ENCODE peak calls at places on chromosomes 2 and 18, in four cellular contexts. A is SK-N-SH, U is K562, M is HepG2. N is an unnamed sample.

GRCh38 chr2:160664603-160665145 is 171.1 kb upstream of the RBMS1 start:
- DNase-seq in A (no peak), U (no peak), M (no peak), N (no peak)

GRCh38 chr2:242002944-242003343 is 133.4 kb downstream of the RTP5 start:
- DNase-seq in A (no peak), U (no peak), M (no peak), N (no peak)

GRCh38 chr18:24986611-24987270 is 365.2 kb downstream of the ZNF521 start:
- DNase-seq in U (no peak), A (no peak), M (no peak), N (no peak)

GRCh38 chr2:12044857-12045256 is 298.4 kb downstream of the LPIN1 start:
- DNase-seq in M (no peak), U (no peak), A (no peak), N (peak; percentile 83)

GRCh38 chr2:110804915-110805314 is 72.5 kb downstream of the ACOXL start:
- DNase-seq in A (no peak), M (no peak), U (no peak), N (peak; percentile 66)

GRCh38 chr2:223641062-223641461 is 38.9 kb upstream of the SCG2 start:
- DNase-seq in U (peak; percentile 31), M (no peak), A (peak; percentile 14), N (no peak)

GRCh38 chr2:107669335-107669734 is 157.4 kb upstream of the RGPD4 start:
- DNase-seq in A (peak; percentile 30), U (no peak), M (no peak), N (no peak)

GRCh38 chr18:23556145-23556780 is 30.0 kb downstream of the NPC1 start:
- DNase-seq in M (peak; percentile 96), U (no peak), A (no peak), N (no peak)

GRCh38 chr2:100260712-100261620 is 61.3 kb downstream of the LONRF2 start:
- DNase-seq in M (peak; percentile 60), A (peak; percentile 83), U (peak; percentile 73), N (no peak)

GRCh38 chr2:176454893-176455810 is 185.9 kb downstream of the MTX2 start:
- DNase-seq in A (peak; percentile 64), M (peak; percentile 58), U (peak; percentile 73), N (no peak)

GRCh38 chr2:231397011-231397927 is 1.8 kb downstream of the B3GNT7 start:
- DNase-seq in U (no peak), M (no peak), A (no peak), N (no peak)

GRCh38 chr18:37836071-37836470 is 270.5 kb upstream of the CELF4 start:
- DNase-seq in A (no peak), U (no peak), M (no peak), N (no peak)

GRCh38 chr18:42024131-42024530 is 69.1 kb downstream of the PIK3C3 start:
- DNase-seq in A (no peak), M (no peak), U (no peak), N (peak; percentile 15)

GRCh38 chr18:31680836-31681568 is 3.4 kb downstream of the B4GALT6 start:
- DNase-seq in M (no peak), A (no peak), U (peak; percentile 24), N (no peak)

GRCh38 chr2:144438722-144439508 is 81.0 kb downstream of the ZEB2 start:
- DNase-seq in A (peak; percentile 17), M (no peak), U (no peak), N (no peak)

GRCh38 chr2:43149482-43150107 is 76.8 kb downstream of the ZFP36L2 start:
- DNase-seq in M (no peak), U (no peak), A (no peak), N (no peak)

GRCh38 chr2:86420913-86421312 is 20.3 kb upstream of the KDM3A start:
- DNase-seq in M (no peak), A (no peak), U (no peak), N (no peak)

GRCh38 chr2:208363485-208363884 is 43.1 kb upstream of the PTH2R start:
- DNase-seq in A (no peak), M (no peak), U (no peak), N (peak; percentile 23)

GRCh38 chr2:227774011-227774624 is 28.4 kb downstream of the SCYGR8 start:
- DNase-seq in U (no peak), M (peak; percentile 69), A (peak; percentile 14), N (no peak)

GRCh38 chr2:214075446-214075845 is 335.4 kb upstream of the VWC2L start:
- DNase-seq in U (no peak), M (no peak), A (no peak), N (no peak)

GRCh38 chr2:236628981-236629605 is 59.5 kb downstream of the ACKR3 start:
- DNase-seq in U (no peak), A (no peak), M (no peak), N (no peak)

GRCh38 chr2:112147796-112148195 is 9.6 kb downstream of the FBLN7 start:
- DNase-seq in M (no peak), A (no peak), U (no peak), N (no peak)

GRCh38 chr2:196939381-196939780 is 12.9 kb upstream of the PGAP1 start:
- DNase-seq in U (no peak), A (no peak), M (no peak), N (no peak)

GRCh38 chr2:64202206-64202864 is 58.1 kb upstream of the PELI1 start:
- DNase-seq in U (no peak), A (no peak), M (no peak), N (peak; percentile 45)

GRCh38 chr2:71332413-71332866 is 858 bp downstream of the ZNF638 start:
- DNase-seq in U (no peak), M (no peak), A (no peak), N (no peak)

GRCh38 chr2:192499476-192499875 is 304.7 kb upstream of the TMEFF2 start:
- DNase-seq in M (no peak), U (no peak), A (no peak), N (no peak)

GRCh38 chr2:96185516-96185915 is 23.1 kb downstream of the STARD7 start:
- DNase-seq in U (no peak), A (no peak), M (no peak), N (no peak)

GRCh38 chr2:37585295-37585908 is 86.0 kb downstream of the CDC42EP3 start:
- DNase-seq in M (no peak), U (no peak), A (no peak), N (no peak)

GRCh38 chr2:232645061-232645460 is 11.7 kb downstream of the EFHD1 start:
- DNase-seq in A (no peak), M (no peak), U (no peak), N (no peak)

GRCh38 chr18:53541924-53542323 is 682.5 kb downstream of the MBD2 start:
- DNase-seq in M (no peak), A (no peak), U (no peak), N (no peak)

GRCh38 chr2:65349863-65350262 is 82.5 kb downstream of the SPRED2 start:
- DNase-seq in A (peak; percentile 81), U (peak; percentile 59), M (peak; percentile 65), N (no peak)

GRCh38 chr2:106264203-106264602 is 70.1 kb upstream of the UXS1 start:
- DNase-seq in M (peak; percentile 77), A (no peak), U (no peak), N (no peak)

DNA sequence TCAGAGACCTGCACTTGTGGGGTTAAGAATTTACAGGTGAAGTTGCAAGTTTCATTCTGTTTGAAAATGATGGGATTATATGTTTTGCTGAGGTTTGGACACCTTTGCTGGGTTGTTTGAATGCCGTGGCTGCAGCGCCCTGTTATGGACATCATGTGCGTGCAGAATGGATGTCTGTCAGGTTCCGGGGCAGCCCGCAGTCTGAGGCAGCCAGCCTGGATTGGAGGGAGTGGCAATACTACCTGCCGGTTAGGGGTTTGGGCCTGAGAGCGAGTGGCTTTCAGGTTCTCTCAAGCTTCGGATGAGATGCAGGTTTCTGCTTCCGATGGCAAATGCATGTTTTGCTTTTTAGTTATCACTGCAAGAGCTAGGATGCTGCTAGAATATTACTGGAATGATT is 1.1 kb downstream of the CASP8 start:
- DNase-seq in A (no peak), U (no peak), M (no peak), N (no peak)
- TF ChIP-seq MXI1 in A (no peak), U (no peak), M (no peak), N (no peak)

GRCh38 chr2:8225798-8226197 is 456.1 kb upstream of the ID2 start:
- DNase-seq in A (no peak), M (no peak), U (no peak), N (no peak)

GRCh38 chr2:8225257-8225656 is 456.6 kb upstream of the ID2 start:
- DNase-seq in M (no peak), U (no peak), A (no peak), N (no peak)

GRCh38 chr2:8231909-8232308 is 449.9 kb upstream of the ID2 start:
- DNase-seq in A (no peak), M (no peak), U (no peak), N (no peak)

GRCh38 chr2:8230466-8230865 is 451.4 kb upstream of the ID2 start:
- DNase-seq in A (no peak), M (no peak), U (no peak), N (no peak)

GRCh38 chr2:8229546-8229986 is 452.3 kb upstream of the ID2 start:
- DNase-seq in A (no peak), U (peak; percentile 46), M (peak; percentile 28), N (no peak)
- TF ChIP-seq EP300 in A (no peak), U (no peak), M (no peak), N (peak; percentile 68)

DNA sequence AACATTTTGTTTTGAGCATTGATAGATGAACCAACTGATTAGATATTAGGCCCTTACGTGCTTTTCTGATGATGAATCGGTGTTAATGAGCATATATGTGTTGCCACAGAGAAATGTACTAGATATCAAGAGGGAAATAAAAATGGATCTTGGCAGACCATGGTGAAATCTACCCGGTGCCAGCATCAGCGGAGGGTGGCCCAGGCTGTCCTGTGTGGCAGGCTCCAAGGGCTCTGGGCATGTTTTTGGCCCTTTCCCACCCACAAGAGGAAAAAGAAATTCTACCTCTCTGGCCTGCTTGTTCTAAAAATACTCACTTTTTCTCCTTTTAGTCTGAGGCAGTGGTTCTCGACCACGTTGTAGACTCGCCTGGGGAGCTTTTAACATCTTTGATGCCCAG is 154.2 kb downstream of the CTIF start:
- DNase-seq in M (no peak), A (no peak), U (no peak), N (no peak)
- TF ChIP-seq FOXM1 in M (no peak), A (no peak), U (no peak), N (no peak)

DNA sequence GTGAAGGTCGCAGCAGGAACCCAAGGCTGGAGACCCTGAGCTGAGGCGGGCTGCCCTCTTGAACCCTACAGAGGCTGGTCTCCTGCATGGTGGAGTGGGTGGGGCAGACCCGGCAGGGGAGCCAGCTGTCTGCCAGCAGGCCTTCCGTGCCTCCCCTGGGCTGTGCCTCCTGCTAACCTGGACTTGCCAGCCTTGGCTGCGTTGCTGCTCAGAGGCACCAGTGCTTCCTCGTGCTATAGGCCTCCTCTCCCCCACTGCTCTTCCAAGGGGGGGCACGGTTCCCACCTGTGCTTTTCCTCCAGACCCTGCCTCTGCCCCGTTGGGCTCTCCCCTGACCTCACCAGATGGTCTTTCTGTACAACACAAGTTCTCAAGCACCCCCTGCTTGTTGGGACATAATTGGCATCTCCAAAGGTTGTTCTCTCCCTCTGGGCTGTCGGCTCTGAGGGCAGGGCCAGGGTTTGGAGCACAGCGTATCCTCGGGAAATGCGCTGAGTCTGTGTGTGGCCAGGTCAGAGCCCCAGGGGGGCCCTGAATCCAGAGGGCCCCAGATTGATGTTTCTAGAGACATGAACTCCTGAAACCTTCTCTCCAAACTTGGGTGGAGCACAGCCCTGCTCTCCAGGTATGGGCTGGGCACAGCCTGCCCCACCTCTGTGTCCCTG is 6.7 kb downstream of the ARHGEF4 start:
- DNase-seq in U (no peak), A (no peak), M (no peak), N (no peak)
- TF ChIP-seq MXI1 in U (no peak), A (no peak), M (no peak), N (no peak)

GRCh38 chr2:30894498-30895119 is 87.4 kb upstream of the CAPN13 start:
- DNase-seq in M (no peak), A (no peak), U (no peak), N (no peak)
- TF ChIP-seq EP300 in M (no peak), A (no peak), U (no peak), N (no peak)

N was measured in GM12878.